ENCODE peak calls at places on chromosomes 11 and 22, in ten cellular contexts. J is prostate gland, C is IMR-90, T is heart left ventricle, E is vagina, U is HCT116, P is ovary, Z is uterus, X is sigmoid colon, L is A549. F is an unnamed sample.
A peak's percentile ranks its signal among the peaks of the same experiment; 100 is the strongest.

GRCh38 chr22:50581031-50581949 is 1.4 kb downstream of the CHKB start:
- DNase-seq in J (no peak), C (no peak), T (no peak), E (no peak), U (no peak), P (no peak), Z (no peak), X (no peak), L (no peak), F (no peak)

GRCh38 chr22:48098243-48098935 is 1335.9 kb downstream of the TBC1D22A start:
- DNase-seq in J (no peak), C (no peak), T (no peak), E (no peak), U (no peak), P (no peak), Z (peak; percentile 1), X (no peak), L (no peak), F (no peak)

GRCh38 chr11:44961894-44962293 is 11.2 kb upstream of the TP53I11 start:
- DNase-seq in J (no peak), C (no peak), T (no peak), E (no peak), U (no peak), P (no peak), Z (no peak), X (no peak), L (no peak), F (no peak)

GRCh38 chr11:117020873-117021564 is 77.2 kb downstream of the SIK3 start:
- DNase-seq in J (no peak), C (no peak), T (no peak), E (no peak), U (no peak), P (no peak), Z (no peak), X (no peak), L (no peak), F (peak; percentile 28)

GRCh38 chr11:130218501-130218900 is 58.9 kb downstream of the ST14 start:
- DNase-seq in J (no peak), C (no peak), T (no peak), E (peak; percentile 67), U (no peak), P (no peak), Z (no peak), X (no peak), L (no peak), F (no peak)

GRCh38 chr11:35893796-35894475 is 49.9 kb upstream of the LDLRAD3 start:
- DNase-seq in J (peak; percentile 73), C (peak; percentile 35), T (no peak), E (no peak), U (no peak), P (no peak), Z (no peak), X (no peak), L (no peak), F (no peak)

GRCh38 chr11:3042496-3043314 is 14.5 kb downstream of the CARS1 start:
- DNase-seq in J (no peak), C (no peak), T (no peak), E (no peak), U (no peak), P (no peak), Z (no peak), X (peak; percentile 78), L (no peak), F (no peak)

GRCh38 chr22:44037519-44038370 is 13.6 kb downstream of the PARVB start:
- DNase-seq in J (no peak), C (peak; percentile 97), T (peak; percentile 46), E (peak; percentile 90), U (peak; percentile 69), P (no peak), Z (peak; percentile 63), X (peak; percentile 85), L (peak; percentile 66), F (peak; percentile 33)

GRCh38 chr11:8068605-8069221 is 12.3 kb upstream of the TUB start:
- DNase-seq in J (no peak), C (peak; percentile 91), T (peak; percentile 72), E (peak; percentile 85), U (no peak), P (no peak), Z (peak; percentile 72), X (peak; percentile 85), L (peak; percentile 27), F (peak; percentile 86)

GRCh38 chr11:28346721-28347120 is 238.5 kb downstream of the METTL15 start:
- DNase-seq in J (no peak), C (no peak), T (no peak), E (no peak), U (no peak), P (no peak), Z (no peak), X (no peak), L (no peak), F (no peak)

GRCh38 chr11:75351541-75352416 is at the start of gene ARRB1:
- DNase-seq in J (no peak), C (no peak), T (peak; percentile 75), E (no peak), U (no peak), P (peak; percentile 80), Z (peak; percentile 61), X (peak; percentile 82), L (peak; percentile 70), F (peak; percentile 53)

GRCh38 chr11:124961972-124962609 is 8.1 kb downstream of the CCDC15 start:
- DNase-seq in J (peak; percentile 41), C (peak; percentile 85), T (no peak), E (no peak), U (peak; percentile 71), P (no peak), Z (no peak), X (no peak), L (peak; percentile 35), F (no peak)

DNA sequence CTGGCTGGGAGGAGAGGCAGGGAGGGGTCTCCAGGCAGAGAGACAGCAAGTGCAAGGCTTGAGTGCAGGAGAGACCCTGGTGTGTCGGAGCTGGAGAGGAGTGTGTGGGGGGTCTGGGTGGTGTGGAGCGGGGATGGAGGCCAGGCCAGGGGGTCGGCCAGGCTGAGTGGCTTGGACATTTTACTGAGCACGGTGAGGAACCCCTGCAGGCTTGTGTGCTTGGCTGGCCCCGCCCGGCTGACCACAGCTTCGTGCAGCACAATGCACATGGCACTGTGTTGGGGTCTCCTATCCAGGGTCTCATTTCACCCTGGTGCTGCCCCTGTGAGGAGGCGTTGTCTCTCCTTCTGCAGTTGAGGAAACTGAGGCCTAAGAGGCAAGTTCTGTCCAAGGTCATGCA is 5.6 kb downstream of the MYEOV start:
- DNase-seq in J (no peak), C (no peak), T (no peak), E (no peak), U (no peak), P (no peak), Z (no peak), X (no peak), L (no peak), F (no peak)
- H3K4me1 ChIP-seq in J (no peaks in the 10 kb centered on the region), C (peaks cover 55% of the 10 kb centered on the region), T (peaks cover 53% of the 10 kb centered on the region), E (peaks cover 59% of the 10 kb centered on the region), U (peaks cover 75% of the 10 kb centered on the region), P (no peaks in the 10 kb centered on the region), Z (no peaks in the 10 kb centered on the region), X (peaks cover 33% of the 10 kb centered on the region), L (peaks cover 86% of the 10 kb centered on the region), F (peaks cover 3% of the 10 kb centered on the region)

DNA sequence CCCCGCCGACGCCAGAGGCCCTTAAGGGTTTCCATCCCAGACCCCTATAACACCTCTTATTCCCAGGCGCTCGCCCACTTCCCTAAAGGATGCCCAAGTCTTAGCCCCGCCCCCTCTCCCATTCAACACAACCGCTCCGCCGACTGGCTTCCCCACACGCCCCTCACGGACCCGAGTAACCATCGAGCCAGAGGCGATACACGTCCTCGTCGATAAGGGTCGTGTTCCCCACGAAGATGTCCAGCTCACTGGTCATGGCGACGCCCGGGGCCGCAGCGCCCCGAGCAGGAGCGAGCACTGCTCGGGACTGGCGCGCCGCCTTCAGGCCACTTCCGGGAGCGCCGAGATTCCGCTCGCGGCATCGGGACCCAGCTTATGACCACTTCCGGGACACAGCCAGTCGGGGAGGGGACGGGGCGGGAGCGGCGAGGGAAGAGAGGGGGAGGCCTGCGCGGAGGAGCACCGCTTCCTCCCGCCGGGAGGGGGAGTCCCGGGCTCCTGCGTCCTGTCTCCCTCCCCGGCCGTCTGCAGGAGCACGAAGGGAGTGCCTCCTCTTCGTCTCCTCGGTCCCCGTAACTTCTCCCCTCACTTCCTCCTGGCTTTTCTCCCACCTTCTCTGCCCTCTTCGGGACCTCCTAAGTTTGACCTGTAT is at the start of gene FIBP:
- DNase-seq in J (peak; percentile 97), C (peak; percentile 96), T (peak; percentile 99), E (peak; percentile 98), U (peak; percentile 91), P (peak; percentile 98), Z (peak; percentile 98), X (peak; percentile 99), L (peak; percentile 97), F (peak; percentile 97)
- TF ChIP-seq POLR2A in J (peak; percentile 80), C (peak; percentile 65), T (no peak), E (no peak), U (peak; percentile 63), P (peak; percentile 92), Z (peak; percentile 92), X (peak; percentile 90), L (peak; percentile 91), F (peak; percentile 67)

GRCh38 chr22:42341779-42342178 is 71.3 kb upstream of the TCF20 start:
- DNase-seq in J (no peak), C (no peak), T (no peak), E (no peak), U (no peak), P (no peak), Z (no peak), X (no peak), L (no peak), F (no peak)

GRCh38 chr22:42343136-42343484 is 72.7 kb upstream of the TCF20 start:
- DNase-seq in J (no peak), C (no peak), T (no peak), E (no peak), U (no peak), P (peak; percentile 56), Z (no peak), X (no peak), L (no peak), F (no peak)

GRCh38 chr22:42344391-42344861 is 74.0 kb upstream of the TCF20 start:
- DNase-seq in J (peak; percentile 60), C (no peak), T (no peak), E (no peak), U (no peak), P (peak; percentile 52), Z (peak; percentile 64), X (peak; percentile 89), L (no peak), F (peak; percentile 39)

GRCh38 chr22:42342426-42343135 is 72.1 kb upstream of the TCF20 start:
- DNase-seq in J (no peak), C (no peak), T (no peak), E (no peak), U (no peak), P (peak; percentile 35), Z (no peak), X (no peak), L (no peak), F (no peak)

GRCh38 chr22:42343551-42344081 is 73.2 kb upstream of the TCF20 start:
- DNase-seq in J (no peak), C (no peak), T (no peak), E (no peak), U (no peak), P (peak; percentile 59), Z (no peak), X (no peak), L (no peak), F (no peak)
- H3K4me3 ChIP-seq in J (peak overlapping the region; percentile 39), C (peak overlapping the region; percentile 62), T (peak overlapping the region; percentile 57), E (peak overlapping the region; percentile 42), U (no peak overlapping the region), P (peak overlapping the region; percentile 44), Z (peak overlapping the region; percentile 42), X (peak overlapping the region; percentile 25), L (peak overlapping the region; percentile 71), F (peak overlapping the region; percentile 36)

DNA sequence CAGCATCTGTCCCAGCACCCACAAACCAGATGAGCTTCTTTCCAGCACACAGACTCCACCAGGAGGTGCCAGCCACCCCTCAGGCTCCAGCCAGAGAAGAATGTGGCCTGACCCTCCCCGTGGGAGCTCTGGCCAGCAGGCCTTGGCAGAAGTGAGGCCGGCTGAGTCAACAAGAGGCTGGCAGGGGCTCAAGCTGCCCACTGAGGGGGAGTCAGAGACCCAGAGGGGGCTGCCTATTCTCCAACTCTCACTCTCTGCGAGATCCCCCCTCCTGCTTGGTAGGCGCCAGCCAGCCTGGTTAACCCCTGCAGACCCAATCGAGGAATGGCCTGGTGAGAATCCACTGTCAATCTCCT is 10.6 kb upstream of the CDC42EP1 start:
- DNase-seq in J (peak; percentile 33), C (peak; percentile 50), T (no peak), E (no peak), U (no peak), P (peak; percentile 64), Z (peak; percentile 69), X (no peak), L (no peak), F (peak; percentile 63)
- H3K4me1 ChIP-seq in J (peaks cover 7% of the 10 kb centered on the region), C (peaks cover 37% of the 10 kb centered on the region), T (peaks cover 75% of the 10 kb centered on the region), E (peaks cover 82% of the 10 kb centered on the region), U (peaks cover 23% of the 10 kb centered on the region), P (peaks cover 32% of the 10 kb centered on the region), Z (peaks cover 8% of the 10 kb centered on the region), X (peaks cover 60% of the 10 kb centered on the region), L (peaks cover 53% of the 10 kb centered on the region), F (peaks cover 45% of the 10 kb centered on the region)

F was measured in testis.